ENCODE peak calls at places on chromosomes 6 and 20, in six cellular contexts. A is Calu3; J is cardiac fibroblast; E is fibroblast of lung; Z is CD8-positive, alpha-beta T cell; P is GM06990. F is an unnamed sample.

GRCh38 chr6:106761160-106761559 is 131.8 kb downstream of the QRSL1 start:
- DNase-seq in A (no peak), J (no peak), E (no peak), Z (no peak), P (no peak), F (no peak)

GRCh38 chr6:5782783-5783567 is 223.8 kb downstream of the NRN1 start:
- DNase-seq in A (peak; percentile 7), J (no peak), E (peak; percentile 9), Z (no peak), P (no peak), F (no peak)

GRCh38 chr20:52062452-52063209 is 128.9 kb downstream of the ZFP64 start:
- DNase-seq in A (no peak), J (no peak), E (no peak), Z (no peak), P (no peak), F (no peak)

GRCh38 chr6:73041051-73041450 is 184.2 kb downstream of the KHDC1L start:
- DNase-seq in A (no peak), J (no peak), E (no peak), Z (no peak), P (no peak), F (no peak)

GRCh38 chr6:69422474-69422873 is 374.3 kb downstream of the LMBRD1 start:
- DNase-seq in A (no peak), J (no peak), E (no peak), Z (no peak), P (no peak), F (no peak)

GRCh38 chr20:51412333-51412761 is 130.2 kb downstream of the NFATC2 start:
- DNase-seq in A (no peak), J (peak; percentile 9), E (peak; percentile 50), Z (no peak), P (no peak), F (no peak)

GRCh38 chr20:46220808-46221207 is 87.5 kb downstream of the CDH22 start:
- DNase-seq in A (peak; percentile 30), J (no peak), E (no peak), Z (no peak), P (no peak), F (no peak)

GRCh38 chr6:158057213-158057987 is 75.7 kb downstream of the SYNJ2 start:
- DNase-seq in A (no peak), J (peak; percentile 98), E (peak; percentile 98), Z (no peak), P (no peak), F (no peak)

GRCh38 chr20:24148372-24148771 is 159.8 kb upstream of the GGTLC1 start:
- DNase-seq in A (no peak), J (no peak), E (peak; percentile 1), Z (no peak), P (peak; percentile 22), F (no peak)

GRCh38 chr6:90350689-90351554 is 54.3 kb upstream of the BACH2 start:
- DNase-seq in A (no peak), J (no peak), E (no peak), Z (peak; percentile 60), P (no peak), F (no peak)

GRCh38 chr6:2959909-2960719 is 11.3 kb downstream of the SERPINB6 start:
- DNase-seq in A (peak; percentile 20), J (peak; percentile 81), E (peak; percentile 87), Z (no peak), P (no peak), F (no peak)

GRCh38 chr6:169224185-169224695 is 29.4 kb downstream of the THBS2 start:
- DNase-seq in A (no peak), J (peak; percentile 90), E (peak; percentile 91), Z (no peak), P (no peak), F (no peak)

GRCh38 chr6:20266851-20267608 is 54.8 kb upstream of the MBOAT1 start:
- DNase-seq in A (peak; percentile 80), J (peak; percentile 18), E (peak; percentile 9), Z (no peak), P (peak; percentile 11), F (peak; percentile 24)

GRCh38 chr6:11675610-11676009 is 103.0 kb downstream of the ADTRP start:
- DNase-seq in A (no peak), J (peak; percentile 51), E (no peak), Z (no peak), P (no peak), F (no peak)
- TF ChIP-seq CTCF in A (no peak), J (peak; percentile 43), E (no peak), Z (no peak), P (no peak), F (no peak)

GRCh38 chr6:42140051-42140450 is 2.4 kb downstream of the C6orf132 start:
- DNase-seq in A (peak; percentile 73), J (peak; percentile 48), E (peak; percentile 42), Z (no peak), P (no peak), F (peak; percentile 33)

GRCh38 chr6:42138630-42139619 is 3.5 kb downstream of the C6orf132 start:
- DNase-seq in A (no peak), J (peak; percentile 37), E (peak; percentile 40), Z (no peak), P (no peak), F (no peak)

GRCh38 chr6:42141603-42142117 is 760 bp downstream of the C6orf132 start:
- DNase-seq in A (no peak), J (no peak), E (no peak), Z (no peak), P (no peak), F (peak; percentile 34)

GRCh38 chr6:42142118-42142835 is at the start of gene C6orf132:
- DNase-seq in A (peak; percentile 97), J (no peak), E (peak; percentile 50), Z (no peak), P (no peak), F (peak; percentile 32)

GRCh38 chr6:42140756-42141602 is 1.4 kb downstream of the C6orf132 start:
- DNase-seq in A (no peak), J (no peak), E (peak; percentile 23), Z (no peak), P (no peak), F (peak; percentile 34)
- TF ChIP-seq CTCF in A (no peak), J (no peak), E (no peak), Z (no peak), P (no peak), F (no peak)

GRCh38 chr6:48476257-48476656 is 365.3 kb upstream of the PTCHD4 start:
- DNase-seq in A (peak; percentile 10), J (peak; percentile 60), E (peak; percentile 13), Z (no peak), P (no peak), F (no peak)
- TF ChIP-seq CTCF in A (no peak), J (peak; percentile 36), E (peak; percentile 46), Z (no peak), P (no peak), F (no peak)

GRCh38 chr6:163652328-163652727 is 237.8 kb downstream of the QKI start:
- DNase-seq in A (no peak), J (no peak), E (no peak), Z (no peak), P (no peak), F (no peak)

GRCh38 chr6:163661271-163661671 is 246.8 kb downstream of the QKI start:
- DNase-seq in A (no peak), J (no peak), E (no peak), Z (no peak), P (peak; percentile 52), F (no peak)

GRCh38 chr6:163651910-163652309 is 237.4 kb downstream of the QKI start:
- DNase-seq in A (no peak), J (peak; percentile 2), E (peak; percentile 13), Z (no peak), P (no peak), F (no peak)

GRCh38 chr6:163659807-163660206 is 245.3 kb downstream of the QKI start:
- DNase-seq in A (no peak), J (no peak), E (no peak), Z (no peak), P (no peak), F (no peak)

GRCh38 chr6:163655217-163656121 is 241.0 kb downstream of the QKI start:
- DNase-seq in A (no peak), J (no peak), E (no peak), Z (no peak), P (no peak), F (no peak)
- TF ChIP-seq CTCF in A (no peak), J (no peak), E (no peak), Z (no peak), P (peak; percentile 25), F (no peak)

GRCh38 chr20:58469500-58470129 is 45.6 kb downstream of the APCDD1L start:
- DNase-seq in A (no peak), J (no peak), E (no peak), Z (no peak), P (no peak), F (no peak)
- TF ChIP-seq CTCF in A (no peak), J (no peak), E (no peak), Z (no peak), P (no peak), F (no peak)

DNA sequence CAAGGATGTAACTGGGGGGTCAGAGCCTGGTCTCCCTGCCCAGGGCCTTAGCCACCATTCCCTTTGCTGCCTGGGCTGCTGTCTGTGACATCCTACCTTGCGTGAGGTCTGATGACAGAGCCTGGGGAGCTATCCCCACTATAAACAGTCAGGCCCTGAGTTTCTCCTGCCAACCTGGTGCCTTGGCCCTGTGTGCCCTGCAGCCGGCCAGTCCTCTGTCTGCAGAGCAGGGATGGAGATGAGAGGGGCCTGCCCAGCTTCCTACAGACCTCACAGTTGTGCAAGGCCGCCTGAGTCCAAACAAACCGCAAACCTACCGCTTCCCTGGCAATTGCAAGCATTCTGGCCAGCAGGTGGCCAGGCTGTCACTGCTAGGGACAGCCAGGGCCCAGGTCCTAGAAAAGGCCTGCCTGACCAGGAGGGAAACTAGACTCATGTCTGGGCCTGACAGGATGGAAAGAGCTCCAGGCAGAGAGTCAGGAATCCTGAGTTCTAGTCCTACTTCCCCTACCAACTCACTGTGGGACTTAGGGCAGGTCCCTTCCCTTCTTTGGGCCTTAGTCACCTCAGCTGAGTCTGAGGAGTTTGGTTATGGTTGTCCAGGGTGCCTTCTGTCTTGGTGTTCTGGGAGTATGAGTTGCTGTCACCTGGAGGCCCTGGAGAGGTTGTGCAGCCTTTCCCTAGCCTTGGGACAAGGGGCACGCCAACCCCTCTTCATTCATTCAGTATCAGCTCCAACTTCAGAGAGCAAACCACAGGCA is 86.2 kb downstream of the VEGFA start:
- DNase-seq in A (peak; percentile 86), J (peak; percentile 35), E (peak; percentile 42), Z (no peak), P (no peak), F (no peak)
- TF ChIP-seq CTCF in A (peak; percentile 94), J (peak; percentile 31), E (peak; percentile 35), Z (no peak), P (peak; percentile 12), F (no peak)